ENCODE peak calls at places on chromosomes 16 and 17, in five cellular contexts. N, C, X, J and B are unnamed samples.
A peak's percentile ranks its signal among the peaks of the same experiment; 100 is the strongest.

GRCh38 chr16:20735504-20735903 is 6.1 kb downstream of the THUMPD1 start:
- DNase-seq in N (no peak), C (no peak), X (no peak), J (no peak), B (no peak)

GRCh38 chr17:68377771-68378201 is 79.5 kb downstream of the WIPI1 start:
- DNase-seq in J (no peak), X (no peak), C (no peak), N (no peak), B (no peak)

GRCh38 chr16:56477096-56477878 is 25.9 kb downstream of the OGFOD1 start:
- DNase-seq in X (peak; percentile 78), C (no peak), J (no peak), N (no peak), B (peak; percentile 64)

GRCh38 chr17:66290097-66290722 is 12.2 kb upstream of the PRKCA start:
- DNase-seq in J (no peak), N (no peak), X (no peak), C (no peak), B (no peak)

GRCh38 chr17:60602385-60602742 is 2.4 kb downstream of the PPM1D start:
- DNase-seq in N (no peak), J (no peak), X (no peak), C (no peak), B (no peak)

GRCh38 chr17:38343608-38343980 is at the start of gene GPR179:
- DNase-seq in C (no peak), X (no peak), J (no peak), N (no peak), B (no peak)

GRCh38 chr17:29176500-29177351 is 3.5 kb downstream of the MYO18A start:
- DNase-seq in N (peak; percentile 56), J (no peak), C (peak; percentile 43), X (no peak), B (no peak)

GRCh38 chr16:86064431-86065250 is 165.7 kb downstream of the IRF8 start:
- DNase-seq in N (no peak), X (no peak), J (no peak), C (no peak), B (no peak)

GRCh38 chr17:61426482-61427304 is 25.5 kb upstream of the TBX4 start:
- DNase-seq in J (no peak), C (no peak), X (no peak), N (no peak), B (no peak)

GRCh38 chr16:706189-707061 is 824 bp upstream of the FBXL16 start:
- DNase-seq in N (no peak), C (no peak), J (no peak), X (no peak), B (no peak)

GRCh38 chr17:61253293-61253801 is 146.3 kb upstream of the TBX2 start:
- DNase-seq in C (no peak), N (no peak), X (no peak), J (no peak), B (no peak)

GRCh38 chr17:81456798-81457197 is 55.8 kb downstream of the ACTG1 start:
- DNase-seq in J (no peak), C (no peak), X (no peak), N (no peak), B (no peak)

GRCh38 chr17:60439501-60439900 is 17.2 kb downstream of the CHCT1 start:
- DNase-seq in X (no peak), N (no peak), J (no peak), C (no peak), B (no peak)

GRCh38 chr17:31386542-31387075 is 4.9 kb upstream of the RAB11FIP4 start:
- DNase-seq in N (no peak), J (no peak), C (no peak), X (no peak), B (no peak)

GRCh38 chr17:67575325-67575724 is 142.4 kb upstream of the NOL11 start:
- DNase-seq in N (no peak), J (no peak), X (no peak), C (no peak), B (peak; percentile 62)

GRCh38 chr17:82978765-82979349 is 100.6 kb upstream of the METRNL start:
- DNase-seq in N (no peak), C (no peak), X (no peak), J (no peak), B (no peak)

GRCh38 chr17:50133028-50133768 is 3.2 kb upstream of the SAMD14 start:
- DNase-seq in C (no peak), X (no peak), N (no peak), J (no peak), B (no peak)

GRCh38 chr17:36900130-36900590 is 37.1 kb upstream of the LHX1 start:
- DNase-seq in J (no peak), X (no peak), C (no peak), N (no peak), B (no peak)

GRCh38 chr17:82913304-82914043 is 73.7 kb upstream of the ZNF750 start:
- DNase-seq in X (no peak), N (no peak), J (no peak), C (no peak), B (no peak)

GRCh38 chr17:82960419-82961271 is 118.8 kb upstream of the METRNL start:
- DNase-seq in X (no peak), J (no peak), N (no peak), C (no peak), B (no peak)

GRCh38 chr16:78353610-78354009 is 254.2 kb downstream of the WWOX start:
- DNase-seq in C (no peak), J (no peak), N (no peak), X (no peak), B (no peak)

GRCh38 chr17:72916991-72917390 is 175.5 kb downstream of the SLC39A11 start:
- DNase-seq in X (no peak), J (no peak), N (no peak), C (no peak), B (no peak)

GRCh38 chr17:76237859-76238313 is 2.4 kb downstream of the RNF157 start:
- DNase-seq in X (no peak), C (no peak), J (no peak), N (no peak), B (no peak)

GRCh38 chr17:2723997-2724782 is 12.6 kb upstream of the CLUH start:
- DNase-seq in N (no peak), X (no peak), C (no peak), J (no peak), B (no peak)

GRCh38 chr17:55344514-55344997 is 77.1 kb downstream of the MMD start:
- DNase-seq in C (no peak), X (no peak), N (no peak), J (no peak), B (no peak)

GRCh38 chr17:48062273-48062672 is 14.1 kb downstream of the NFE2L1 start:
- DNase-seq in X (no peak), J (no peak), N (no peak), C (no peak), B (no peak)

GRCh38 chr17:49003557-49004511 is 6.6 kb downstream of the IGF2BP1 start:
- DNase-seq in C (no peak), X (no peak), N (no peak), J (no peak), B (no peak)

GRCh38 chr16:678858-679807 is 1.1 kb upstream of the STUB1 start:
- DNase-seq in J (no peak), C (peak; percentile 36), N (no peak), X (no peak), B (no peak)

GRCh38 chr17:7922499-7923289 is 6.6 kb upstream of the RNF227 start:
- DNase-seq in X (no peak), N (no peak), C (peak; percentile 76), J (peak; percentile 64), B (no peak)

GRCh38 chr16:10240854-10241613 is 58.8 kb upstream of the GRIN2A start:
- DNase-seq in X (no peak), N (no peak), J (no peak), C (no peak), B (no peak)

GRCh38 chr17:8835106-8835505 is 32.4 kb downstream of the PIK3R6 start:
- DNase-seq in C (no peak), J (no peak), N (no peak), X (no peak), B (no peak)

GRCh38 chr17:40350410-40351184 is 13.9 kb downstream of the GJD3 start:
- DNase-seq in N (no peak), C (no peak), J (no peak), X (no peak), B (no peak)

GRCh38 chr16:57498031-57498430 is 11.7 kb upstream of the DOK4 start:
- DNase-seq in J (no peak), N (no peak), X (no peak), C (no peak), B (no peak)

GRCh38 chr17:61462734-61463067 is 10.5 kb downstream of the TBX4 start:
- DNase-seq in N (no peak), X (no peak), J (no peak), C (no peak), B (no peak)

GRCh38 chr17:79066963-79067362 is 7.7 kb upstream of the ENGASE start:
- DNase-seq in J (no peak), C (no peak), N (no peak), X (no peak), B (no peak)

GRCh38 chr17:79651266-79651665 is 40.4 kb upstream of the RBFOX3 start:
- DNase-seq in C (no peak), N (no peak), X (no peak), J (no peak), B (no peak)

GRCh38 chr16:19559242-19559910 is 3.9 kb downstream of the VPS35L start:
- DNase-seq in N (no peak), J (no peak), C (no peak), X (no peak), B (no peak)

GRCh38 chr16:22220714-22221113 is 14.6 kb downstream of the EEF2K start:
- DNase-seq in N (no peak), C (no peak), X (no peak), J (peak; percentile 53), B (no peak)